ENCODE peak calls at places on chromosomes 6 and 20, in nine cellular contexts. H, Q, J, I, X, K, F, E and U are unnamed samples.

GRCh38 chr20:43459022-43459942 is 1.6 kb downstream of the SRSF6 start:
- DNase-seq in J (peak; percentile 22), X (no peak), Q (no peak), E (no peak), H (peak; percentile 20), I (peak; percentile 39), K (no peak), F (no peak), U (no peak)

GRCh38 chr6:134217110-134217509 is 100.8 kb downstream of the SGK1 start:
- DNase-seq in Q (no peak), I (no peak), E (no peak), X (no peak), K (no peak), J (no peak), F (no peak), H (peak; percentile 82), U (no peak)

GRCh38 chr20:7710440-7710839 is 229.8 kb downstream of the HAO1 start:
- DNase-seq in J (no peak), H (no peak), X (no peak), E (no peak), I (no peak), F (no peak), K (no peak), Q (no peak), U (no peak)

GRCh38 chr20:38258545-38259223 is 1.9 kb downstream of the KIAA1755 start:
- DNase-seq in H (no peak), F (no peak), J (no peak), I (no peak), X (no peak), K (no peak), Q (no peak), E (no peak), U (no peak)

GRCh38 chr6:21115111-21115510 is 478.4 kb upstream of the SOX4 start:
- DNase-seq in F (peak; percentile 55), E (no peak), H (peak; percentile 42), Q (no peak), K (no peak), X (no peak), I (no peak), J (no peak), U (no peak)

GRCh38 chr6:107046316-107046715 is 18.3 kb downstream of the MTRES1 start:
- DNase-seq in F (no peak), E (no peak), Q (no peak), K (no peak), J (no peak), I (no peak), X (no peak), H (no peak), U (no peak)

GRCh38 chr6:6986373-6986772 is 121.4 kb upstream of the RREB1 start:
- DNase-seq in F (no peak), K (no peak), E (no peak), X (no peak), J (no peak), H (no peak), I (peak; percentile 41), Q (no peak), U (no peak)

GRCh38 chr20:51910202-51911050 is 108.1 kb upstream of the SALL4 start:
- DNase-seq in K (peak; percentile 78), J (no peak), X (no peak), E (no peak), F (no peak), H (peak; percentile 17), Q (no peak), I (no peak), U (no peak)

GRCh38 chr6:135748189-135748588 is 103.3 kb upstream of the PDE7B start:
- DNase-seq in H (no peak), X (no peak), J (no peak), Q (no peak), I (no peak), E (no peak), K (no peak), F (no peak), U (no peak)

GRCh38 chr6:44131880-44132279 is 4.5 kb downstream of the TMEM63B start:
- DNase-seq in I (no peak), F (no peak), X (no peak), E (no peak), Q (no peak), K (peak; percentile 51), H (no peak), J (no peak), U (no peak)

GRCh38 chr6:7242835-7243187 is 70.2 kb downstream of the SSR1 start:
- DNase-seq in F (no peak), E (no peak), K (no peak), H (no peak), X (no peak), I (no peak), Q (no peak), J (no peak), U (no peak)

GRCh38 chr6:36118550-36119107 is 11.7 kb upstream of the MAPK13 start:
- DNase-seq in E (no peak), X (no peak), F (peak; percentile 51), H (no peak), J (no peak), Q (no peak), K (no peak), I (peak; percentile 88), U (peak; percentile 45)

GRCh38 chr6:142155895-142156757 is 9.1 kb downstream of the VTA1 start:
- DNase-seq in F (no peak), K (no peak), J (no peak), H (peak; percentile 37), X (no peak), E (no peak), Q (no peak), I (peak; percentile 32), U (no peak)

DNA sequence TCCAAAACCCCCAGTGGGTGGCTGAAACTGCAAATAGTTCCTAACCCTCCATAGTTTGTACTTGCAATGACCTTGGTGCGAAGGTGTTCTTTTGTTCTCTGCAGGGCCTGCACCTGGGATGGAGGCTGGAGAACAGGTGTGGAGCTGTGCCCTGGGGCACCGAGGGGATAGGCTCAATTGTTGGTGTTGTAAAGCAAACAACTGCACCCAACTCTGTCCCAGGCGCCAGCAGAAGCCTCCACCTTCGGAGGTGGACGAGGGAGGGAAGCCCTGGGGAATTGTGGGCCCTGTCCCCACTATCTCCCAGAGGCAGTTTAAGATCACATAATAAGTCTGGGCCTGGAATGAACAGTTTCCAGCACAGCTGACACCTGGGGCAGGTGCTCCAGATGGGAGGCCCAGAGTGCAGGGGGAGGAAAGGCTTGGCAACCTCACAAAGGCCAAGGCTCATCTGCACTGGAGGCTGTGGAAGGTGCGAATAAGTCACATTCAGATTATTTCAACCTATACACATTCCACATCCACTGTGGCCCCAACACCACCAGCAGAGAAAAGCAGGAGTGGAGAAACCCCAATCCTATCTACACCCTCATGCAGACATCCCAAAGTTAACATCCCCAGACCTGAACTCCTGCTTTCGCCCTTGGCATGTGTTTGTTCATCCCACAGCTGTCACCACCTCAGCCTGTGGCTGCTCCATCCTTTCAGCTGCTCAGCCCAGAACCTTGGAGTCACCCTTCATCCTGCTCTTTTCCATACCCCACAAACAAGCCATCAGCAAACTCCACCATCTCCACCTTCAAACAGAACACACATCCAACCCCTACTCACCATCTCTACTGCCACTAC is 12.3 kb upstream of the CBFA2T2 start:
- DNase-seq in Q (no peak), E (no peak), J (no peak), K (no peak), I (no peak), H (no peak), X (no peak), F (no peak), U (no peak)
- TF ChIP-seq POLR2A in Q (no peak), E (no peak), J (no peak), K (no peak), I (no peak), H (no peak), X (no peak), F (no peak), U (no peak)

GRCh38 chr6:109069746-109070145 is 24.9 kb downstream of the SESN1 start:
- DNase-seq in Q (no peak), I (no peak), E (no peak), X (no peak), H (no peak), K (no peak), J (no peak), F (no peak), U (no peak)

GRCh38 chr6:109076421-109076820 is 18.2 kb downstream of the SESN1 start:
- DNase-seq in F (no peak), Q (no peak), K (no peak), H (no peak), E (no peak), J (no peak), X (no peak), I (no peak), U (no peak)

GRCh38 chr6:109073344-109074235 is 21.1 kb downstream of the SESN1 start:
- DNase-seq in Q (no peak), E (no peak), F (no peak), X (no peak), J (peak; percentile 44), K (peak; percentile 54), H (peak; percentile 76), I (peak; percentile 86), U (no peak)

GRCh38 chr6:109075934-109076333 is 18.7 kb downstream of the SESN1 start:
- DNase-seq in H (peak; percentile 51), X (no peak), F (no peak), I (no peak), K (no peak), Q (no peak), E (no peak), J (no peak), U (no peak)

DNA sequence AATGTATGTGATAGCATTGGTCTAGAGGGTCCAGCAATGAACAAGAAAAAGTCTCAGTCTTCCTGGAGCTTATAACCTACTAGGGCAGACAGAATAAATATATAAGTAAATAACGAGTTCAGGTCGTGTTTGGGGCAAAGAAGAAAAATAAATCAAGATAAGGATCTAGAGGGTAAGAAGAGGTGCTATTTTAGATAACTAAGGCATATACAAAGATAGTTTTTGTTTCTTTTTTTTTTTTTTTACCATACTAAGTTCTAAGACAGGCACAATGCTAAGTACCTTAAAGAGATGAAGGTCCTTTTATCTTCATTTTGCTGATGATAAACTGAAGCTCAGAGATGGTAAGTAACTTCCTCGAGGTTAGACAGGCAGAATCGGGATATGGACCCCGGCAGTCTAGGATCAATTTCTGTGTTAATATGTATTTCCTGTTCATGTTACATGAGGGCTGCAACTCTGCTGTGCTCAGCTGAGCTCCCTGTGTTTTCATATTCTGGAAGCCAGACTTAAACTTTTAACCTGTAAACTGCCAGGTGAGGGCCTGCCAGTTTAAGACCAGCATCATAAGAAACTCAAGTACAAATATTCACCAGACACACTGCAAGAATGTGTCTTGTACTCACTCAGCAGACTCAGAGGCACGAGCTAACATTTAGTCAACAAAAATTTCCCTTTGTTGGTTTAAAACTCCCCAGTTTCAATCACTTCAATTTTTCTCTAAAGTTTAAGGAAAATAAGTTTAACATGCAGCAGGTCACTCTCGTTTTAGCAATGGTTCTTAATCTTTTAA is 23.3 kb downstream of the SESN1 start:
- DNase-seq in F (no peak), J (no peak), E (no peak), K (no peak), X (no peak), Q (no peak), I (no peak), H (no peak), U (no peak)
- H3K4me3 ChIP-seq in F (no peak overlapping the region), J (no peak overlapping the region), E (no peak overlapping the region), K (no peak overlapping the region), X (no peak overlapping the region), Q (no peak overlapping the region), I (no peak overlapping the region), H (no peak overlapping the region), U (no peak overlapping the region)

GRCh38 chr6:2695464-2696095 is 55.1 kb downstream of the MYLK4 start:
- DNase-seq in I (peak; percentile 66), Q (no peak), F (no peak), X (no peak), E (no peak), H (peak; percentile 57), K (no peak), J (no peak), U (no peak)
- TF ChIP-seq CTCF in I (peak; percentile 8), Q (peak; percentile 30), F (peak; percentile 15), X (peak; percentile 35), E (peak; percentile 54), H (peak; percentile 63), K (peak; percentile 12), J (no peak), U (no peak)

GRCh38 chr20:48730977-48731376 is 96.8 kb downstream of the PREX1 start:
- DNase-seq in I (no peak), E (no peak), Q (no peak), X (no peak), F (no peak), K (no peak), H (no peak), J (no peak), U (no peak)
- TF ChIP-seq POLR2A in I (no peak), E (no peak), Q (no peak), X (no peak), F (no peak), K (no peak), H (no peak), J (no peak), U (no peak)